ENCODE peak calls at places on chromosomes 6 and 20, in eight cellular contexts. M is Caki2; Q is stimulated activated CD4-positive, alpha-beta T cell treated with anti-CD3 and anti-CD28 coated beads, Interleukin-15, amount 100 ng/mL, for 1 hour; D is bronchial epithelial cell; L is astrocyte of the spinal cord; S is occipital lobe; O is EL; Y is NCI-H748 treated with DMSO at 0.1 percent for 48 hours. F is an unnamed sample.
A peak's percentile ranks its signal among the peaks of the same experiment; 100 is the strongest.

GRCh38 chr6:150979826-150980225 is 114.3 kb downstream of the MTHFD1L start:
- DNase-seq in O (no peak), Q (no peak), L (no peak), Y (no peak), D (no peak), S (no peak), M (no peak), F (no peak)

GRCh38 chr20:57398231-57398821 is 7.1 kb downstream of the RBM38 start:
- DNase-seq in Y (no peak), L (no peak), O (no peak), M (no peak), Q (peak; percentile 80), D (no peak), S (no peak), F (peak; percentile 43)

GRCh38 chr6:35737413-35738211 is 780 bp downstream of the ARMC12 start:
- DNase-seq in Q (no peak), M (peak; percentile 70), D (peak; percentile 77), O (peak; percentile 78), L (peak; percentile 83), S (no peak), Y (peak; percentile 74), F (peak; percentile 27)

GRCh38 chr20:15333170-15333569 is 995.8 kb upstream of the FLRT3 start:
- DNase-seq in D (no peak), Y (no peak), O (no peak), Q (no peak), M (no peak), S (no peak), L (no peak), F (no peak)

GRCh38 chr20:3766381-3766780 is 1.2 kb downstream of the ADISSP start:
- DNase-seq in Y (no peak), S (no peak), M (no peak), L (no peak), Q (no peak), D (no peak), O (no peak), F (no peak)

GRCh38 chr6:89794324-89794723 is 25.3 kb downstream of the MDN1 start:
- DNase-seq in L (no peak), Y (no peak), M (no peak), D (no peak), Q (no peak), S (no peak), O (no peak), F (no peak)

GRCh38 chr6:159279790-159280277 is 110.6 kb downstream of the FNDC1 start:
- DNase-seq in Y (no peak), D (peak; percentile 94), Q (no peak), L (no peak), O (peak; percentile 25), M (no peak), S (no peak), F (no peak)

GRCh38 chr6:5128351-5128750 is 43.2 kb downstream of the PPP1R3G start:
- DNase-seq in M (no peak), Y (no peak), Q (no peak), D (no peak), L (no peak), S (no peak), O (no peak), F (no peak)

GRCh38 chr6:136077834-136078576 is 172.1 kb downstream of the MTFR2 start:
- DNase-seq in S (no peak), M (peak; percentile 25), O (peak; percentile 95), Q (no peak), L (peak; percentile 91), D (peak; percentile 31), Y (no peak), F (no peak)

GRCh38 chr6:108107102-108107501 is 32.6 kb upstream of the OSTM1 start:
- DNase-seq in Y (no peak), S (no peak), L (no peak), M (no peak), D (no peak), Q (no peak), O (no peak), F (no peak)

GRCh38 chr6:20213271-20213798 is 1.1 kb upstream of the MBOAT1 start:
- DNase-seq in Y (no peak), Q (no peak), D (no peak), S (no peak), L (no peak), O (no peak), M (peak; percentile 26), F (peak; percentile 50)

GRCh38 chr6:46632053-46632452 is 20.6 kb downstream of the CYP39A1 start:
- DNase-seq in Y (no peak), M (no peak), O (no peak), S (no peak), Q (no peak), L (no peak), D (no peak), F (no peak)

GRCh38 chr6:47414517-47415167 is 62.9 kb upstream of the CD2AP start:
- DNase-seq in L (peak; percentile 56), M (no peak), S (no peak), D (peak; percentile 32), Y (no peak), Q (no peak), O (peak; percentile 42), F (peak; percentile 27)

GRCh38 chr6:127879685-127880084 is 21.2 kb downstream of the THEMIS start:
- DNase-seq in S (no peak), O (peak; percentile 8), D (no peak), Q (no peak), L (peak; percentile 15), Y (no peak), M (no peak), F (no peak)

GRCh38 chr20:8875586-8875985 is 193.3 kb upstream of the PLCB4 start:
- DNase-seq in D (no peak), L (peak; percentile 2), Y (no peak), M (no peak), O (no peak), S (no peak), Q (no peak), F (no peak)

GRCh38 chr6:71468841-71469750 is 180.5 kb downstream of the OGFRL1 start:
- DNase-seq in Q (no peak), O (peak; percentile 97), Y (no peak), S (no peak), D (peak; percentile 86), M (peak; percentile 95), L (peak; percentile 94), F (no peak)

F was measured in KG1.